ENCODE peak calls at places on chromosomes 5 and 9, in four cellular contexts. N is H1, R is HepG2, P is GM12878. Q is an unnamed sample. For H3K27me3, the result is how much of the 10 kb centered on the place peaks cover.

GRCh38 chr9:97617939-97618416 is 15.2 kb downstream of the TSTD2 start:
- DNase-seq in N (no peak), P (no peak), R (no peak), Q (no peak)

GRCh38 chr9:96009690-96010477 is 134.4 kb downstream of the ERCC6L2 start:
- DNase-seq in N (no peak), R (no peak), P (no peak), Q (no peak)

GRCh38 chr5:39323542-39323941 is 40.8 kb downstream of the C9 start:
- DNase-seq in P (no peak), R (no peak), N (no peak), Q (no peak)

GRCh38 chr9:133103183-133103986 is 17.7 kb downstream of the RALGDS start:
- DNase-seq in P (no peak), R (peak), N (no peak), Q (no peak)

GRCh38 chr9:38226491-38226951 is 157.5 kb upstream of the SHB start:
- DNase-seq in P (no peak), R (peak), N (no peak), Q (no peak)

GRCh38 chr5:112978836-112979235 is 2.2 kb downstream of the DCP2 start:
- DNase-seq in P (no peak), N (no peak), R (no peak), Q (no peak)

GRCh38 chr5:172487671-172488070 is 33.3 kb upstream of the SH3PXD2B start:
- DNase-seq in P (no peak), N (no peak), R (no peak), Q (no peak)

GRCh38 chr5:177403194-177403825 is 2.8 kb upstream of the PFN3 start:
- DNase-seq in P (no peak), R (no peak), N (no peak), Q (no peak)

GRCh38 chr5:106094128-106094726 is 1576.5 kb downstream of the EFNA5 start:
- DNase-seq in R (no peak), N (no peak), P (peak), Q (no peak)

GRCh38 chr9:16458696-16459420 is 411.6 kb downstream of the BNC2 start:
- DNase-seq in R (no peak), N (no peak), P (peak), Q (no peak)

GRCh38 chr5:1966461-1966860 is 83.7 kb upstream of the IRX4 start:
- DNase-seq in P (no peak), N (no peak), R (no peak), Q (no peak)

GRCh38 chr9:134966270-134966669 is 48.6 kb upstream of the FCN1 start:
- DNase-seq in P (no peak), N (no peak), R (no peak), Q (no peak)

GRCh38 chr9:27457445-27457844 is 66.6 kb upstream of the IFNK start:
- DNase-seq in P (no peak), N (no peak), R (no peak), Q (peak)

GRCh38 chr9:8254527-8254926 is 454.9 kb upstream of the DMAC1 start:
- DNase-seq in P (no peak), R (no peak), N (no peak), Q (no peak)

GRCh38 chr9:68546596-68547390 is 6.1 kb upstream of the TMEM252 start:
- DNase-seq in N (no peak), P (peak), R (peak), Q (no peak)

GRCh38 chr9:91914404-91914803 is 35.6 kb downstream of the ROR2 start:
- DNase-seq in R (no peak), N (no peak), P (no peak), Q (no peak)

GRCh38 chr5:155983954-155984353 is 343.0 kb upstream of the SGCD start:
- DNase-seq in P (no peak), N (no peak), R (no peak), Q (no peak)

GRCh38 chr9:133153227-133154096 is 10.3 kb downstream of the GBGT1 start:
- DNase-seq in R (peak), N (no peak), P (no peak), Q (no peak)

GRCh38 chr9:36728651-36729520 is 156.2 kb downstream of the MELK start:
- DNase-seq in R (peak), P (peak), N (peak), Q (peak)

GRCh38 chr9:111399772-111400563 is 69.9 kb upstream of the OR2K2 start:
- DNase-seq in R (peak), N (peak), P (no peak), Q (peak)

GRCh38 chr5:98750693-98751092 is 22.8 kb upstream of the RGMB start:
- DNase-seq in P (no peak), R (peak), N (no peak), Q (no peak)

GRCh38 chr9:115494958-115495690 is 377.2 kb upstream of the TNC start:
- DNase-seq in N (no peak), P (no peak), R (peak), Q (no peak)

GRCh38 chr9:110452227-110452801 is 114.7 kb upstream of the TXNDC8 start:
- DNase-seq in R (no peak), N (no peak), P (no peak), Q (no peak)

GRCh38 chr5:43312076-43312620 is 1.1 kb downstream of the HMGCS1 start:
- DNase-seq in N (no peak), P (no peak), R (no peak), Q (no peak)

GRCh38 chr5:10902145-10902544 is 141.1 kb upstream of the DAP start:
- DNase-seq in R (no peak), P (no peak), N (no peak), Q (no peak)

GRCh38 chr9:1804128-1804865 is 210.8 kb upstream of the SMARCA2 start:
- DNase-seq in R (no peak), N (no peak), P (no peak), Q (no peak)

GRCh38 chr5:143403607-143404415 is at the start of gene NR3C1:
- DNase-seq in N (no peak), R (peak), P (no peak), Q (peak)

GRCh38 chr5:143404416-143405062 is 1.1 kb upstream of the NR3C1 start:
- DNase-seq in N (no peak), P (no peak), R (peak), Q (peak)

GRCh38 chr5:143405747-143406098 is 2.2 kb upstream of the NR3C1 start:
- DNase-seq in N (no peak), R (no peak), P (no peak), Q (no peak)

GRCh38 chr5:143406408-143406807 is 2.9 kb upstream of the NR3C1 start:
- DNase-seq in N (no peak), P (no peak), R (no peak), Q (no peak)

GRCh38 chr5:143405063-143405746 is 1.7 kb upstream of the NR3C1 start:
- DNase-seq in P (no peak), N (no peak), R (peak), Q (peak)
- TF ChIP-seq YY1 in P (peak), N (peak), R (peak), Q (peak)

GRCh38 chr5:944621-944927 is 51.9 kb downstream of the TRIP13 start:
- DNase-seq in P (no peak), R (no peak), N (no peak), Q (no peak)
- H3K27me3 ChIP-seq in P (under half), R (half or more), N (under half), Q (under half)

DNA sequence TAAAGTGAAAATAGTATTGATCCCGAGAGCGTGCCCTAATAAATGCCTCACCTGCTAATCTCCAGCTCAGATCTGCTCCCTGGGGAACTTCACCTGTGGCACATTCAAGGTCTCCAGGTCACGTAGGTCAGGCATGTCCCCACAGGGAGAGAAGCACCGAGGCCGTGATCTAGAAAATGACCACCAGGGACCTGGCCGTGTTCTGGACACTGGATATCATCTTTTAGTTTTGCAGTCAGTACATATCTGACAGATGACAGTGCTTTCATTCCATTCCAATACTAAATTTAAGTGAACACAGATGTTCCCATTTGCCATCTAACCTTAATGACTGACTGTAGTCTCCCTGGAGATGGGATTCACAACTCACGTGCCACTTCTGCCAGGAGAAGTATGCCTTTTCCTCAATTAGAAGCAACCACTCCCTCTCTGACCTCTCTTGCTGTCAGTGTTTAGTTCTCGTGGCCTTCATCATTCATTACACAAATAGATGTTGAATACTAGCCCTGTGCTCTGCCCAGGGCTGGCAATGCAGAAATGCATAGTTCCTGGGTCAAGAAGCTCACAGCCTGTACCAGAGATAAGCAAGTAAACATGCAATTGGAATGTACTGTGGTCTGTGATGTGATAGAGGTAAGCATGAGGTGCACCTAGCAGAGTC is 276.5 kb downstream of the NTRK2 start:
- DNase-seq in N (no peak), R (no peak), P (no peak), Q (no peak)
- TF ChIP-seq SUZ12 in N (no peak), R (no peak), P (no peak), Q (no peak)

GRCh38 chr9:23851024-23851629 is 25.1 kb upstream of the ELAVL2 start:
- DNase-seq in R (no peak), P (no peak), N (peak), Q (peak)

GRCh38 chr9:23849379-23849778 is 23.3 kb upstream of the ELAVL2 start:
- DNase-seq in N (no peak), P (no peak), R (no peak), Q (no peak)

GRCh38 chr9:23855885-23856284 is 29.8 kb upstream of the ELAVL2 start:
- DNase-seq in P (no peak), R (no peak), N (no peak), Q (no peak)

DNA sequence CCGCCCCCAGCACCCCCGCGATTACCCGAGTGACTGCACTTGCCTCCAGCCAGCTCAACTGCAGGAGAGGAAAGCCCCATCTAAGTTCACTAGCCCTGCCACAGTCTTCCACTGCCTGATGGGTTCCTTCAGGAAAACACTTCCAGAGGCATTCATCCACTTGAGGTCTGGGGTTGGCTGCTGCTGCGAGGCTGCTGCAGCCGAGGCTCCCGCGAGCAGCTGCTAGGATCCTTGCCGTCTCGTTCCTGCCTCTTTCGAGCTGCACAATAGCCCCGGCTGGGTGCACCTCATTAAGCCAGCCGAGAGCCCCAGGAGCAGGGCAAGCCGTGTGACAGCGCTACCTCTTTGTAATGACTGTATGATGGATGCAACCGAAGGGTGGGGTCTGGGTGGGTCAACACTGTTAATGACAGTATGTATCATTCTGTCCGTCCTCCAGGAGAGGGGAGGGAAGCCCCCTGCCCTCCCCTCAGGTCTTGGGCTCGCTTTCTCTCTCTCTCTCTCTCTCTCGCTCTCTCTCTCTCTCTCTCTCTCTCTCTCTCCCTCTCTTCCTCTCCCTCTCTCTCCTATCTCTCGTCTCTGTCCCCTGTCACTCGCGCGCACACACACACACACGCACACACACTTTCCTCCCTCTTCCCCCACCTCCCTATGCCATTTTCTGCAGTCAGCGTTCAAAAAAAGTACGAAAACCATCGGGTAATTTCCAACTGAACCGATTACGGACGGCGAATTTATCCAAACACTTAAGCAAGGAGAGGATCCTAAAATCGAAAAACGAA is 24.4 kb upstream of the ELAVL2 start:
- DNase-seq in N (no peak), R (no peak), P (no peak), Q (no peak)
- TF ChIP-seq YY1 in N (no peak), R (no peak), P (no peak), Q (no peak)

GRCh38 chr5:88683506-88684135 is 199.4 kb downstream of the MEF2C start:
- DNase-seq in R (peak), P (no peak), N (no peak), Q (no peak)

GRCh38 chr5:88682797-88683496 is 200.0 kb downstream of the MEF2C start:
- DNase-seq in P (no peak), R (no peak), N (no peak), Q (no peak)

GRCh38 chr5:88686743-88687142 is 196.2 kb downstream of the MEF2C start:
- DNase-seq in N (no peak), R (no peak), P (no peak), Q (no peak)

GRCh38 chr5:88686077-88686541 is 196.9 kb downstream of the MEF2C start:
- DNase-seq in P (no peak), R (no peak), N (no peak), Q (no peak)

GRCh38 chr5:88684136-88684500 is 198.9 kb downstream of the MEF2C start:
- DNase-seq in R (no peak), N (no peak), P (no peak), Q (no peak)
- H3K27me3 ChIP-seq in R (half or more), N (half or more), P (under half), Q (half or more)

GRCh38 chr9:18010492-18010891 is 431.6 kb downstream of the SH3GL2 start:
- DNase-seq in P (no peak), N (no peak), R (no peak), Q (no peak)

GRCh38 chr9:18017136-18017535 is 438.3 kb downstream of the SH3GL2 start:
- DNase-seq in P (no peak), N (no peak), R (no peak), Q (no peak)

GRCh38 chr9:18018241-18018640 is 439.4 kb downstream of the SH3GL2 start:
- DNase-seq in N (no peak), R (no peak), P (no peak), Q (no peak)

GRCh38 chr9:18012170-18012569 is 433.3 kb downstream of the SH3GL2 start:
- DNase-seq in R (no peak), N (no peak), P (no peak), Q (no peak)

DNA sequence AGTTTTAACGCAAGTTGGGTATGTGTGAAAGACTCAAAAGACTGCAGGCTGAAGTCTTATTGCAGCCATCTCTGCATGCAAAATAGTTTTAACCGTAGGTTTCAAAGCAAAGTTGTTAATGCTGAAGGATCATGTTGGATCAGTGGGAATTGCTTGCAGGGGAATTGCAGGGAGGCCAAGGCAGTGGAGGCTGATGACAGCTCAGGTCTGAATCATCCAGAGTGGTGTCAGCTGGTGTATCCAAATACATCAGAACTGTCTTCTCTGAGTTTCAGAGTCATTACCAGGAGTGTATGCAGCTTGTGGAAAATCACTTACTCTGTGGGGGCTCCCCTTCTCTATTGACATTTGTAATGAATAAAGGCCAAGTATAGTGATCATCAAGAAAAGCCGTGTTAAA is 435.7 kb downstream of the SH3GL2 start:
- DNase-seq in R (no peak), P (no peak), N (no peak), Q (no peak)
- TF ChIP-seq SUZ12 in R (no peak), P (no peak), N (no peak), Q (no peak)

DNA sequence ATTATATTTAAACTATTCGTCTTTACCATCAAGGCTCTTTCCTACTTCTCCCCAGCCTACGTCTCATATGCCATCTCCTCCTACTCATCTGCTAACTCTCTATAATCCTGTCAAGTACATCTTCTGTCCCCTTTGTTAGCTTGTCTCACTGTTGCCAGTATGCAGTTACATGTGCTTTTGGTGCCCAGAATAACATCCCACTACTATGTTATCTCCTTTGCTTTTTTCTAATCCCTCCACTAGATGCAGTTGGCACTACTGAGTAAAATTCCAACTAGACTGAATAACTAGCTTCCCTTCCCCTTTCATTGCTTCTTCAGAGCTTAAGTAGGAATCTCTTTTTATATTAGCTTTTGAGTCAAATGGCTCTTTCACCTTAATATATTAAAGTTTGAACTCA is 3.0 kb upstream of the ARRDC3 start:
- DNase-seq in R (no peak), P (no peak), N (no peak), Q (no peak)
- TF ChIP-seq YY1 in R (no peak), P (no peak), N (no peak), Q (no peak)

Q was measured in NT2/D1.